ENCODE peak calls at places on chromosomes 13 and 19, in five cellular contexts. X is EL; H is colonic mucosa; E is endodermal cell; Z is stimulated activated CD4-positive, alpha-beta T cell treated with anti-CD3 and anti-CD28 coated beads, Interleukin-4, amount 100 ng/mL, for 24 hours. Y is an unnamed sample.

GRCh38 chr19:33521480-33522370 is at the start of gene PEPD:
- DNase-seq in X (peak), H (peak), E (peak), Z (peak), Y (peak)

GRCh38 chr19:14369399-14370168 is 11.7 kb upstream of the ADGRE5 start:
- DNase-seq in X (peak), H (no peak), E (no peak), Z (peak), Y (no peak)

GRCh38 chr13:68190826-68191225 is 960.7 kb upstream of the PCDH9 start:
- DNase-seq in X (no peak), H (no peak), E (no peak), Z (no peak), Y (no peak)

GRCh38 chr13:31880849-31881494 is 141.6 kb downstream of the RXFP2 start:
- DNase-seq in X (peak), H (no peak), E (no peak), Z (no peak), Y (no peak)

GRCh38 chr13:73248154-73248553 is 189.3 kb downstream of the KLF5 start:
- DNase-seq in X (no peak), H (no peak), E (no peak), Z (no peak), Y (no peak)

GRCh38 chr13:110989331-110989730 is 74.5 kb upstream of the ANKRD10 start:
- DNase-seq in X (peak), H (no peak), E (no peak), Z (no peak), Y (no peak)

GRCh38 chr13:26325876-26326275 is 71.9 kb downstream of the CDK8 start:
- DNase-seq in X (no peak), H (no peak), E (no peak), Z (no peak), Y (no peak)

GRCh38 chr13:36356058-36356457 is 9.9 kb upstream of the SPART start:
- DNase-seq in X (no peak), H (no peak), E (no peak), Z (no peak), Y (no peak)

GRCh38 chr19:8373867-8374813 is 10.2 kb downstream of the ANGPTL4 start:
- DNase-seq in X (no peak), H (no peak), E (peak), Z (no peak), Y (peak)

GRCh38 chr13:30808600-30808999 is 73.3 kb downstream of the ALOX5AP start:
- DNase-seq in X (no peak), H (no peak), E (no peak), Z (no peak), Y (no peak)

GRCh38 chr19:44817725-44818469 is 9.0 kb downstream of the BCAM start:
- DNase-seq in X (no peak), H (no peak), E (no peak), Z (no peak), Y (peak)

GRCh38 chr13:72820156-72820897 is 38.4 kb downstream of the PIBF1 start:
- DNase-seq in X (peak), H (no peak), E (no peak), Z (no peak), Y (no peak)

GRCh38 chr19:5567971-5568407 is 236 bp upstream of the TINCR start:
- DNase-seq in X (no peak), H (no peak), E (no peak), Z (no peak), Y (no peak)

GRCh38 chr13:49220856-49221614 is 897 bp downstream of the MLNR start:
- DNase-seq in X (peak), H (no peak), E (peak), Z (no peak), Y (no peak)

GRCh38 chr13:37409756-37410155 is 188.8 kb downstream of the POSTN start:
- DNase-seq in X (peak), H (no peak), E (no peak), Z (no peak), Y (no peak)

GRCh38 chr19:9966024-9966423 is 29.7 kb upstream of the OLFM2 start:
- DNase-seq in X (no peak), H (no peak), E (no peak), Z (no peak), Y (no peak)

GRCh38 chr19:37220383-37220782 is 2.4 kb downstream of the ZNF383 start:
- DNase-seq in X (no peak), H (no peak), E (no peak), Z (no peak), Y (no peak)